ENCODE peak calls at places on chromosomes 5 and 9, in seven cellular contexts. One of them, this sample, is unnamed.

GRCh38 chr5:96657068-96657467 is 5.1 kb upstream of the CAST start:
- DNase-seq in activated CD4-positive, alpha-beta memory T cell treated with anti-CD3 and anti-CD28 coated beads, Interleukin-2, amount 10 ng/mL, durations not matched to agents 7 days and 5 days: peak; percentile 80
- DNase-seq in H54: peak; percentile 54
- DNase-seq in lower lobe of right lung: no peak
- DNase-seq in GM23338: no peak
- DNase-seq in stomach: no peak
- DNase-seq in stimulated activated naive CD4-positive, alpha-beta T cell treated with Interleukin-2 at 50 U/mL for 16 hours: peak; percentile 44
- DNase-seq in this sample: no peak

GRCh38 chr9:1637401-1637800 is 377.7 kb upstream of the SMARCA2 start:
- DNase-seq in activated CD4-positive, alpha-beta memory T cell treated with anti-CD3 and anti-CD28 coated beads, Interleukin-2, amount 10 ng/mL, durations not matched to agents 7 days and 5 days: no peak
- DNase-seq in H54: no peak
- DNase-seq in lower lobe of right lung: no peak
- DNase-seq in GM23338: peak; percentile 12
- DNase-seq in stomach: no peak
- DNase-seq in stimulated activated naive CD4-positive, alpha-beta T cell treated with Interleukin-2 at 50 U/mL for 16 hours: no peak
- DNase-seq in this sample: no peak

GRCh38 chr9:95512751-95513120 is 4.0 kb downstream of the PTCH1 start:
- DNase-seq in activated CD4-positive, alpha-beta memory T cell treated with anti-CD3 and anti-CD28 coated beads, Interleukin-2, amount 10 ng/mL, durations not matched to agents 7 days and 5 days: no peak
- DNase-seq in H54: no peak
- DNase-seq in lower lobe of right lung: no peak
- DNase-seq in GM23338: no peak
- DNase-seq in stomach: no peak
- DNase-seq in stimulated activated naive CD4-positive, alpha-beta T cell treated with Interleukin-2 at 50 U/mL for 16 hours: no peak
- DNase-seq in this sample: no peak

GRCh38 chr5:165495829-165496380 is 1990.5 kb downstream of the MAT2B start:
- DNase-seq in activated CD4-positive, alpha-beta memory T cell treated with anti-CD3 and anti-CD28 coated beads, Interleukin-2, amount 10 ng/mL, durations not matched to agents 7 days and 5 days: no peak
- DNase-seq in H54: no peak
- DNase-seq in lower lobe of right lung: no peak
- DNase-seq in GM23338: no peak
- DNase-seq in stomach: no peak
- DNase-seq in stimulated activated naive CD4-positive, alpha-beta T cell treated with Interleukin-2 at 50 U/mL for 16 hours: no peak
- DNase-seq in this sample: no peak

GRCh38 chr9:81335879-81336421 is 353.4 kb downstream of the TLE1 start:
- DNase-seq in activated CD4-positive, alpha-beta memory T cell treated with anti-CD3 and anti-CD28 coated beads, Interleukin-2, amount 10 ng/mL, durations not matched to agents 7 days and 5 days: no peak
- DNase-seq in H54: no peak
- DNase-seq in lower lobe of right lung: no peak
- DNase-seq in GM23338: no peak
- DNase-seq in stomach: no peak
- DNase-seq in stimulated activated naive CD4-positive, alpha-beta T cell treated with Interleukin-2 at 50 U/mL for 16 hours: no peak
- DNase-seq in this sample: no peak

GRCh38 chr5:141811287-141812155 is 66.7 kb downstream of the PCDH1 start:
- DNase-seq in activated CD4-positive, alpha-beta memory T cell treated with anti-CD3 and anti-CD28 coated beads, Interleukin-2, amount 10 ng/mL, durations not matched to agents 7 days and 5 days: peak; percentile 39
- DNase-seq in H54: peak; percentile 41
- DNase-seq in lower lobe of right lung: no peak
- DNase-seq in GM23338: peak; percentile 95
- DNase-seq in stomach: no peak
- DNase-seq in stimulated activated naive CD4-positive, alpha-beta T cell treated with Interleukin-2 at 50 U/mL for 16 hours: no peak
- DNase-seq in this sample: peak; percentile 15

GRCh38 chr5:179153341-179153901 is 93.2 kb downstream of the ZNF354C start:
- DNase-seq in activated CD4-positive, alpha-beta memory T cell treated with anti-CD3 and anti-CD28 coated beads, Interleukin-2, amount 10 ng/mL, durations not matched to agents 7 days and 5 days: no peak
- DNase-seq in H54: no peak
- DNase-seq in lower lobe of right lung: peak; percentile 43
- DNase-seq in GM23338: no peak
- DNase-seq in stomach: no peak
- DNase-seq in stimulated activated naive CD4-positive, alpha-beta T cell treated with Interleukin-2 at 50 U/mL for 16 hours: no peak
- DNase-seq in this sample: no peak

GRCh38 chr5:39370555-39371366 is 6.5 kb upstream of the C9 start:
- DNase-seq in activated CD4-positive, alpha-beta memory T cell treated with anti-CD3 and anti-CD28 coated beads, Interleukin-2, amount 10 ng/mL, durations not matched to agents 7 days and 5 days: no peak
- DNase-seq in H54: no peak
- DNase-seq in lower lobe of right lung: no peak
- DNase-seq in GM23338: no peak
- DNase-seq in stomach: peak; percentile 69
- DNase-seq in stimulated activated naive CD4-positive, alpha-beta T cell treated with Interleukin-2 at 50 U/mL for 16 hours: no peak
- DNase-seq in this sample: no peak

GRCh38 chr9:135976531-135976930 is 15.4 kb upstream of the UBAC1 start:
- DNase-seq in activated CD4-positive, alpha-beta memory T cell treated with anti-CD3 and anti-CD28 coated beads, Interleukin-2, amount 10 ng/mL, durations not matched to agents 7 days and 5 days: no peak
- DNase-seq in H54: no peak
- DNase-seq in lower lobe of right lung: no peak
- DNase-seq in GM23338: no peak
- DNase-seq in stomach: no peak
- DNase-seq in stimulated activated naive CD4-positive, alpha-beta T cell treated with Interleukin-2 at 50 U/mL for 16 hours: no peak
- DNase-seq in this sample: no peak

GRCh38 chr5:94021246-94021645 is 279.8 kb upstream of the POU5F2 start:
- DNase-seq in activated CD4-positive, alpha-beta memory T cell treated with anti-CD3 and anti-CD28 coated beads, Interleukin-2, amount 10 ng/mL, durations not matched to agents 7 days and 5 days: no peak
- DNase-seq in H54: peak; percentile 25
- DNase-seq in lower lobe of right lung: no peak
- DNase-seq in GM23338: no peak
- DNase-seq in stomach: peak; percentile 30
- DNase-seq in stimulated activated naive CD4-positive, alpha-beta T cell treated with Interleukin-2 at 50 U/mL for 16 hours: no peak
- DNase-seq in this sample: no peak

GRCh38 chr9:73146113-73146815 is 5.4 kb upstream of the ANXA1 start:
- DNase-seq in activated CD4-positive, alpha-beta memory T cell treated with anti-CD3 and anti-CD28 coated beads, Interleukin-2, amount 10 ng/mL, durations not matched to agents 7 days and 5 days: no peak
- DNase-seq in H54: no peak
- DNase-seq in lower lobe of right lung: no peak
- DNase-seq in GM23338: no peak
- DNase-seq in stomach: no peak
- DNase-seq in stimulated activated naive CD4-positive, alpha-beta T cell treated with Interleukin-2 at 50 U/mL for 16 hours: no peak
- DNase-seq in this sample: no peak

GRCh38 chr5:168693297-168693696 is 114.1 kb upstream of the PANK3 start:
- DNase-seq in activated CD4-positive, alpha-beta memory T cell treated with anti-CD3 and anti-CD28 coated beads, Interleukin-2, amount 10 ng/mL, durations not matched to agents 7 days and 5 days: no peak
- DNase-seq in H54: no peak
- DNase-seq in lower lobe of right lung: no peak
- DNase-seq in GM23338: no peak
- DNase-seq in stomach: no peak
- DNase-seq in stimulated activated naive CD4-positive, alpha-beta T cell treated with Interleukin-2 at 50 U/mL for 16 hours: no peak
- DNase-seq in this sample: no peak

GRCh38 chr9:35797311-35798109 is 6.1 kb downstream of the NPR2 start:
- DNase-seq in activated CD4-positive, alpha-beta memory T cell treated with anti-CD3 and anti-CD28 coated beads, Interleukin-2, amount 10 ng/mL, durations not matched to agents 7 days and 5 days: no peak
- DNase-seq in H54: no peak
- DNase-seq in lower lobe of right lung: no peak
- DNase-seq in GM23338: no peak
- DNase-seq in stomach: no peak
- DNase-seq in stimulated activated naive CD4-positive, alpha-beta T cell treated with Interleukin-2 at 50 U/mL for 16 hours: no peak
- DNase-seq in this sample: no peak

GRCh38 chr5:158676642-158677489 is 422.9 kb downstream of the EBF1 start:
- DNase-seq in activated CD4-positive, alpha-beta memory T cell treated with anti-CD3 and anti-CD28 coated beads, Interleukin-2, amount 10 ng/mL, durations not matched to agents 7 days and 5 days: no peak
- DNase-seq in H54: no peak
- DNase-seq in lower lobe of right lung: no peak
- DNase-seq in GM23338: peak; percentile 80
- DNase-seq in stomach: no peak
- DNase-seq in stimulated activated naive CD4-positive, alpha-beta T cell treated with Interleukin-2 at 50 U/mL for 16 hours: no peak
- DNase-seq in this sample: no peak

GRCh38 chr5:165209101-165209727 is 1703.8 kb downstream of the MAT2B start:
- DNase-seq in activated CD4-positive, alpha-beta memory T cell treated with anti-CD3 and anti-CD28 coated beads, Interleukin-2, amount 10 ng/mL, durations not matched to agents 7 days and 5 days: no peak
- DNase-seq in H54: no peak
- DNase-seq in lower lobe of right lung: no peak
- DNase-seq in GM23338: peak; percentile 63
- DNase-seq in stomach: no peak
- DNase-seq in stimulated activated naive CD4-positive, alpha-beta T cell treated with Interleukin-2 at 50 U/mL for 16 hours: no peak
- DNase-seq in this sample: no peak

GRCh38 chr9:115922441-115922840 is 231.2 kb upstream of the PAPPA start:
- DNase-seq in activated CD4-positive, alpha-beta memory T cell treated with anti-CD3 and anti-CD28 coated beads, Interleukin-2, amount 10 ng/mL, durations not matched to agents 7 days and 5 days: no peak
- DNase-seq in H54: no peak
- DNase-seq in lower lobe of right lung: no peak
- DNase-seq in GM23338: no peak
- DNase-seq in stomach: no peak
- DNase-seq in stimulated activated naive CD4-positive, alpha-beta T cell treated with Interleukin-2 at 50 U/mL for 16 hours: no peak
- DNase-seq in this sample: no peak

GRCh38 chr9:134226221-134226930 is 62.0 kb upstream of the RNU6ATAC start:
- DNase-seq in activated CD4-positive, alpha-beta memory T cell treated with anti-CD3 and anti-CD28 coated beads, Interleukin-2, amount 10 ng/mL, durations not matched to agents 7 days and 5 days: no peak
- DNase-seq in H54: no peak
- DNase-seq in lower lobe of right lung: no peak
- DNase-seq in GM23338: no peak
- DNase-seq in stomach: peak; percentile 37
- DNase-seq in stimulated activated naive CD4-positive, alpha-beta T cell treated with Interleukin-2 at 50 U/mL for 16 hours: no peak
- DNase-seq in this sample: no peak

GRCh38 chr5:36323926-36324781 is 22.5 kb upstream of the RANBP3L start:
- DNase-seq in activated CD4-positive, alpha-beta memory T cell treated with anti-CD3 and anti-CD28 coated beads, Interleukin-2, amount 10 ng/mL, durations not matched to agents 7 days and 5 days: no peak
- DNase-seq in H54: no peak
- DNase-seq in lower lobe of right lung: peak; percentile 44
- DNase-seq in GM23338: no peak
- DNase-seq in stomach: no peak
- DNase-seq in stimulated activated naive CD4-positive, alpha-beta T cell treated with Interleukin-2 at 50 U/mL for 16 hours: no peak
- DNase-seq in this sample: no peak

GRCh38 chr9:69060766-69061165 is 25.2 kb downstream of the FXN start:
- DNase-seq in activated CD4-positive, alpha-beta memory T cell treated with anti-CD3 and anti-CD28 coated beads, Interleukin-2, amount 10 ng/mL, durations not matched to agents 7 days and 5 days: no peak
- DNase-seq in H54: no peak
- DNase-seq in lower lobe of right lung: no peak
- DNase-seq in GM23338: peak; percentile 20
- DNase-seq in stomach: no peak
- DNase-seq in stimulated activated naive CD4-positive, alpha-beta T cell treated with Interleukin-2 at 50 U/mL for 16 hours: no peak
- DNase-seq in this sample: no peak

GRCh38 chr9:16202221-16202620 is 649.4 kb downstream of the CCDC171 start:
- DNase-seq in activated CD4-positive, alpha-beta memory T cell treated with anti-CD3 and anti-CD28 coated beads, Interleukin-2, amount 10 ng/mL, durations not matched to agents 7 days and 5 days: no peak
- DNase-seq in H54: no peak
- DNase-seq in lower lobe of right lung: no peak
- DNase-seq in GM23338: no peak
- DNase-seq in stomach: no peak
- DNase-seq in stimulated activated naive CD4-positive, alpha-beta T cell treated with Interleukin-2 at 50 U/mL for 16 hours: no peak
- DNase-seq in this sample: no peak